ENCODE peak calls at places on chromosomes 7 and 10, in eight cellular contexts. F is AG10803, O is tibial artery, J is OCI-LY7, G is neural progenitor cell, P is PC-9, R is endodermal cell, H is A549. T is an unnamed sample.

GRCh38 chr7:131109757-131110293 is 217.9 kb upstream of the MKLN1 start:
- DNase-seq in O (peak; percentile 77), H (peak; percentile 74), G (peak; percentile 89), P (peak; percentile 82), J (peak; percentile 81), R (peak; percentile 94), F (peak; percentile 94), T (no peak)

GRCh38 chr7:41942468-41943097 is 239.7 kb upstream of the INHBA start:
- DNase-seq in P (no peak), O (no peak), R (peak; percentile 54), G (peak; percentile 16), F (no peak), J (no peak), H (no peak), T (no peak)

GRCh38 chr10:124657806-124658205 is 86.4 kb downstream of the FAM53B start:
- DNase-seq in P (no peak), F (peak; percentile 70), G (no peak), R (no peak), O (no peak), H (no peak), J (no peak), T (no peak)

GRCh38 chr7:151809156-151809863 is 67.6 kb downstream of the PRKAG2 start:
- DNase-seq in F (no peak), O (no peak), G (no peak), J (no peak), H (no peak), R (no peak), P (no peak), T (no peak)

GRCh38 chr7:82109288-82109687 is 334.3 kb downstream of the CACNA2D1 start:
- DNase-seq in R (no peak), F (peak; percentile 27), J (no peak), H (no peak), P (no peak), O (no peak), G (no peak), T (no peak)

GRCh38 chr7:4017785-4018184 is 664.3 kb upstream of the FOXK1 start:
- DNase-seq in F (no peak), P (no peak), G (no peak), O (no peak), R (peak; percentile 14), J (no peak), H (no peak), T (no peak)

GRCh38 chr7:30900803-30901362 is 10.8 kb upstream of the AQP1 start:
- DNase-seq in G (no peak), P (no peak), O (no peak), H (no peak), F (no peak), J (no peak), R (no peak), T (no peak)

GRCh38 chr10:103645141-103646054 is 151.9 kb downstream of the NEURL1 start:
- DNase-seq in R (peak; percentile 61), P (no peak), G (no peak), F (peak; percentile 99), J (no peak), H (no peak), O (peak; percentile 78), T (peak; percentile 91)

GRCh38 chr7:22377690-22378089 is 20.7 kb upstream of the RAPGEF5 start:
- DNase-seq in H (no peak), G (no peak), O (no peak), R (no peak), P (no peak), J (no peak), F (no peak), T (no peak)

GRCh38 chr7:99829520-99830160 is 1.8 kb downstream of the CYP3A43 start:
- DNase-seq in J (no peak), P (peak; percentile 51), R (peak; percentile 2), F (no peak), G (no peak), O (no peak), H (no peak), T (no peak)

GRCh38 chr10:557792-558328 is 131.6 kb downstream of the DIP2C start:
- DNase-seq in P (no peak), O (no peak), J (peak; percentile 86), F (no peak), G (no peak), H (no peak), R (peak; percentile 45), T (no peak)

GRCh38 chr10:71092812-71093391 is 119.5 kb upstream of the UNC5B start:
- DNase-seq in J (no peak), F (no peak), H (no peak), G (peak; percentile 39), O (no peak), P (no peak), R (no peak), T (no peak)

GRCh38 chr10:113736576-113736975 is 14.9 kb upstream of the PLEKHS1 start:
- DNase-seq in R (no peak), H (no peak), G (no peak), O (no peak), J (no peak), P (no peak), F (peak; percentile 40), T (peak; percentile 23)

GRCh38 chr7:131327626-131328386 is at the start of gene MKLN1:
- DNase-seq in P (peak; percentile 75), F (peak; percentile 88), G (peak; percentile 98), R (peak; percentile 95), H (peak; percentile 83), J (peak; percentile 86), O (peak; percentile 91), T (no peak)

GRCh38 chr7:142440219-142441073 is 182.6 kb upstream of the PRSS58 start:
- DNase-seq in R (peak; percentile 53), G (no peak), J (no peak), F (peak; percentile 82), P (peak; percentile 90), O (no peak), H (no peak), T (peak; percentile 44)

DNA sequence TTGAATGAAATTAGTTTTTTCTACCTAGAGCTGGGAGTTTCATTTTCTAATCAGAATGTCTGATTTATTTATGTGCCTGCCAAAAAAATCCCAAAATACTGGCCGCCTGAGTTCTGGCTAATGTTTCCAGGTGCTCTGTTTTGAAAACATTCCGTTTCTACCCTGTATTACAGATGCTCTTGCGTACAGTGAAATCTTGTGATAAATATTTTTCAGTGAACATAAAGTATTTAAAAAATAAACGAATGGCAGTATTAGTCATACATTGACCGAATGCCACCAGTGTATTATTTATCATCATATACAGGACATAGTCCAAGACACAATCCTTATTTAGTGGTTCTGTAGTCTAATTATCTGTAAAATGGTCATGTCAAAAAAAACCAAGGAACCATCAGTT is 102.8 kb downstream of the KAT6B start:
- DNase-seq in J (no peak), G (no peak), P (no peak), H (no peak), O (no peak), F (peak; percentile 48), R (no peak), T (no peak)
- H3K4me3 ChIP-seq in J (no peak overlapping the region), G (no peak overlapping the region), P (no peak overlapping the region), H (no peak overlapping the region), O (no peak overlapping the region), F (no peak overlapping the region), R (no peak overlapping the region), T (no peak overlapping the region)

DNA sequence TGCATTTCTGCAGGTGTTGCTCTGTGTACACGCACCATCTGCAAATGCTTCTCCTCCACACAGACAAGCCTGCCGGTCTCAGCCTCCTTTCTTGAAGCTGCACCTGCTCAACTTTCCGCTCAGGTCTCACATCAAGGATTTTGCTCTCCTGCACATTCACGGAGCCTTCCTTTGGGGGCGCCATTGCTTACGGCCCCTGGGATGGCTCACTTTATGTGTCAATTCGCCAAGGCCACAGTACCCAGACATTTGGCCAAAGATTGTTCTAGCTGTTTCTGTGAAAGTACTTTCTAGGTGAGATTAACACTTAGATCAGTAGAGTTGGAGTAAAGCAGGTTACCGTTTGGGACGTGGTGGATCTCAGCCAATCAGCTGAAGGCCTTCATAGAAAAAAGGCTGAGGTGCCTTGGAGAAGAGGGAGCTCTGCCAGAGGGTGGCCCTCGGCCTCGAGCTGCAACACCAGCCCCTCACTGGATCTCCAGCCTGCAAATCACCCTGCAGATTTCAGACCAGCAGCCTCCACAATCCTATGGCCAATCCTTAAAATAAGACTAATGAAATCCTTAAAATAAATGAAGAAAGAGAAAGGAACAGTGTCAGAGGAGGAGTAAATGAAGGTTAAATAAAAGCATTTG is 39.9 kb upstream of the PPP2R2D start:
- DNase-seq in R (peak; percentile 68), F (no peak), G (no peak), J (no peak), H (no peak), O (peak; percentile 2), P (no peak), T (no peak)
- TF ChIP-seq CTCF in R (peak; percentile 72), F (no peak), G (peak; percentile 54), J (peak; percentile 51), H (no peak), O (no peak), P (no peak), T (no peak)

DNA sequence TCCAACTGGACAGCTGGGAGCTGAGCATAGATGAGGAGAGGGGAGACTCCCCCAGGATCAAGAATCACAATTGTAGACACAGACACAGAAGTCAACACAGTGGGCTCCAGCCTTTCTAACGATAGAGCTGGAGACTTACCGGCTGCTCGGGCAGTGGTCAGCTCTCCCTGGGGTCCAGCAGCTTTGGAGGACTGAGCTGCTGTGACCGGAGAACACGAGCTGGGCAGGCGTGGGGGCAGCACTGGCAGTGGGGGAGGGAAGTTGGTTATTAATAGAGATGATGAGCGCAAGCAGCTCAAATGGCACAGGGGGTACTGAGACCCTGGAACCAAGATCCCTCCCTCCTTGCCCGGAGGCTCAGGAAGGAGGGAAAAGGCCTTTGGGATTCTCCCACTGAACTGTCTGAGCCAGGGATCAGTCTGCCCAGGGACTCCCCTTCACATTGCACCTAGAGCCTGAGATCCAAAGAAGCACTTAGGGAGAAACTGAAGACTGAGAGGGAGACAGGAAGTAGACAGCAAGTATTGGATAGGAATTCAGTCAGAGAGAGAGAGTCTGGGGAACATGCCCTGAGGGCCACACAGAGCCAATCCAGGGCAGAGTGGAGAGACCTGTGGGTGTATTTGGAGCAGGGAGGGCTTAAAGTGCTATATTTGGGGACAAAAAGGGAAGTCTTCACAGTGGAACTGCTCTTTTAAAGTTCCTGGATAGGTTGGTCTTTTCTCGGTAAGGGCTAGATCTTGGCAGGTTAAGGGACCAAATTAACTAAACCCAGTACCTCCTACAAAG is at the start of gene MYOZ1:
- DNase-seq in G (no peak), R (no peak), P (no peak), O (no peak), F (peak; percentile 29), J (no peak), H (no peak), T (no peak)
- H3K4me3 ChIP-seq in G (no peak within 1 kb of the TSS), R (no peak within 1 kb of the TSS), P (no peak within 1 kb of the TSS), O (peak within 1 kb of the TSS; percentile 49), F (no peak within 1 kb of the TSS), J (no peak within 1 kb of the TSS), H (no peak within 1 kb of the TSS), T (no peak within 1 kb of the TSS)

DNA sequence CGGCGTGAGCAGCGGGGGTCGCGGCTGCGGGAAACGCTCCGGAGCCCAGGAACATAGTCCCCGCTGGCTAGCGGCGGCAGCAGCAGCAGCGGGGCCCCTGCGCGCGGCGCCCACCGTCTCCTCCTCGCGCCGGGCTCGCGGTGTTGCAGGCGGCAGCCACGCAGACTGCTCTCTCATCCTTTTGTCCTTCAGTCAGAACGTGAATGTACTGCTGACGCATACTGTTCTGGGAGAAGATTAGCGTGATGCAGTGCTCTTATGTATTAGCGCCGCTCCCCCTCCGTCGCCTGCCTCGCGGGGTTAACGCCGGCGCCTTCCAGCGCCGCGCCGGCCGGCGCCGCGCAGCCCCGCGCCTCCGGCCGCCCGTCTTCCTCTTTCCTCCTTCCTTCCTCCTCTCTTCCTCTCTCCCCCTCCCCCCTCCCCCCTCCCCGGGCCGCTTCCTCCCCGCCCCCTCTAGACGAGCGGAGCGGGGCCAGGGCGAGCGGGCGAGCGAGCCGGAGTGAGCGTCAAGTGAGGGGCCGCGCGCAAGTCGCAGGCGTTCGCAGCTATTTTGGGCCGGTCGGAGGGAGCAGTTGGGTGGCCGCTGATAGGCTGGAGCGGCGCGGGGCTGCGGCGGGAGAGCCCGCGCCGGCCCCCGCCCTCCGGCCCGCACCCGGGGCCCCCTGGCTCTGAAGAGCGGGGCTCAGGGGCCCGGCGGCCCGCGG is 816 bp upstream of the LRRC4 start:
- DNase-seq in G (peak; percentile 90), H (no peak), R (peak; percentile 84), J (peak; percentile 48), P (no peak), F (peak; percentile 83), O (no peak), T (peak; percentile 65)
- TF ChIP-seq CTCF in G (peak; percentile 33), H (no peak), R (peak; percentile 44), J (no peak), P (no peak), F (peak; percentile 26), O (no peak), T (peak; percentile 43)

T was measured in AG04449.